ENCODE peak calls at places on chromosomes 2 and 18, in ten cellular contexts. One of them, this sample, is unnamed.

GRCh38 chr2:88561646-88562388 is 65.4 kb downstream of the EIF2AK3 start:
- DNase-seq in astrocyte of the spinal cord: no peak
- DNase-seq in brain microvascular endothelial cell: no peak
- DNase-seq in stomach: no peak
- DNase-seq in OCI-LY7: no peak
- DNase-seq in choroid plexus epithelial cell: no peak
- DNase-seq in effector memory CD4-positive, alpha-beta T cell: no peak
- DNase-seq in lung: no peak
- DNase-seq in AG04449: no peak
- DNase-seq in heart left ventricle: no peak
- DNase-seq in this sample: peak

GRCh38 chr18:62282188-62282629 is 42.9 kb upstream of the TNFRSF11A start:
- DNase-seq in astrocyte of the spinal cord: peak
- DNase-seq in brain microvascular endothelial cell: peak
- DNase-seq in stomach: no peak
- DNase-seq in OCI-LY7: no peak
- DNase-seq in choroid plexus epithelial cell: peak
- DNase-seq in effector memory CD4-positive, alpha-beta T cell: no peak
- DNase-seq in lung: no peak
- DNase-seq in AG04449: peak
- DNase-seq in heart left ventricle: no peak
- DNase-seq in this sample: no peak

GRCh38 chr2:212672186-212672585 is 133.6 kb upstream of the ERBB4 start:
- DNase-seq in astrocyte of the spinal cord: no peak
- DNase-seq in brain microvascular endothelial cell: no peak
- DNase-seq in stomach: no peak
- DNase-seq in OCI-LY7: no peak
- DNase-seq in choroid plexus epithelial cell: no peak
- DNase-seq in effector memory CD4-positive, alpha-beta T cell: no peak
- DNase-seq in lung: no peak
- DNase-seq in AG04449: no peak
- DNase-seq in heart left ventricle: no peak
- DNase-seq in this sample: no peak

GRCh38 chr2:151111599-151112278 is 149.9 kb downstream of the RBM43 start:
- DNase-seq in astrocyte of the spinal cord: peak
- DNase-seq in brain microvascular endothelial cell: peak
- DNase-seq in stomach: no peak
- DNase-seq in OCI-LY7: no peak
- DNase-seq in choroid plexus epithelial cell: peak
- DNase-seq in effector memory CD4-positive, alpha-beta T cell: no peak
- DNase-seq in lung: no peak
- DNase-seq in AG04449: peak
- DNase-seq in heart left ventricle: no peak
- DNase-seq in this sample: no peak

GRCh38 chr2:184597571-184597980 is 753 bp upstream of the ZNF804A start:
- DNase-seq in astrocyte of the spinal cord: peak
- DNase-seq in brain microvascular endothelial cell: peak
- DNase-seq in stomach: no peak
- DNase-seq in OCI-LY7: peak
- DNase-seq in choroid plexus epithelial cell: peak
- DNase-seq in effector memory CD4-positive, alpha-beta T cell: no peak
- DNase-seq in lung: peak
- DNase-seq in AG04449: no peak
- DNase-seq in heart left ventricle: no peak
- DNase-seq in this sample: no peak

GRCh38 chr18:32714571-32715148 is 58.2 kb downstream of the KLHL14 start:
- DNase-seq in astrocyte of the spinal cord: peak
- DNase-seq in brain microvascular endothelial cell: peak
- DNase-seq in stomach: peak
- DNase-seq in OCI-LY7: peak
- DNase-seq in choroid plexus epithelial cell: peak
- DNase-seq in effector memory CD4-positive, alpha-beta T cell: no peak
- DNase-seq in lung: peak
- DNase-seq in AG04449: peak
- DNase-seq in heart left ventricle: no peak
- DNase-seq in this sample: peak

GRCh38 chr2:138632066-138632465 is 130.5 kb downstream of the SPOPL start:
- DNase-seq in astrocyte of the spinal cord: peak
- DNase-seq in brain microvascular endothelial cell: peak
- DNase-seq in stomach: no peak
- DNase-seq in OCI-LY7: no peak
- DNase-seq in choroid plexus epithelial cell: peak
- DNase-seq in effector memory CD4-positive, alpha-beta T cell: no peak
- DNase-seq in lung: no peak
- DNase-seq in AG04449: peak
- DNase-seq in heart left ventricle: no peak
- DNase-seq in this sample: no peak

GRCh38 chr2:132668986-132669853 is 785 bp downstream of the LYPD1 start:
- DNase-seq in astrocyte of the spinal cord: peak
- DNase-seq in brain microvascular endothelial cell: no peak
- DNase-seq in stomach: no peak
- DNase-seq in OCI-LY7: no peak
- DNase-seq in choroid plexus epithelial cell: no peak
- DNase-seq in effector memory CD4-positive, alpha-beta T cell: no peak
- DNase-seq in lung: no peak
- DNase-seq in AG04449: no peak
- DNase-seq in heart left ventricle: no peak
- DNase-seq in this sample: no peak

GRCh38 chr2:20446280-20446916 is 476 bp upstream of the RHOB start:
- DNase-seq in astrocyte of the spinal cord: no peak
- DNase-seq in brain microvascular endothelial cell: peak
- DNase-seq in stomach: peak
- DNase-seq in OCI-LY7: no peak
- DNase-seq in choroid plexus epithelial cell: no peak
- DNase-seq in effector memory CD4-positive, alpha-beta T cell: no peak
- DNase-seq in lung: no peak
- DNase-seq in AG04449: no peak
- DNase-seq in heart left ventricle: peak
- DNase-seq in this sample: no peak

GRCh38 chr2:20443276-20443920 is 3.5 kb upstream of the RHOB start:
- DNase-seq in astrocyte of the spinal cord: peak
- DNase-seq in brain microvascular endothelial cell: no peak
- DNase-seq in stomach: peak
- DNase-seq in OCI-LY7: peak
- DNase-seq in choroid plexus epithelial cell: peak
- DNase-seq in effector memory CD4-positive, alpha-beta T cell: no peak
- DNase-seq in lung: peak
- DNase-seq in AG04449: no peak
- DNase-seq in heart left ventricle: peak
- DNase-seq in this sample: no peak

GRCh38 chr2:20444113-20444992 is 2.5 kb upstream of the RHOB start:
- DNase-seq in astrocyte of the spinal cord: peak
- DNase-seq in brain microvascular endothelial cell: peak
- DNase-seq in stomach: peak
- DNase-seq in OCI-LY7: no peak
- DNase-seq in choroid plexus epithelial cell: peak
- DNase-seq in effector memory CD4-positive, alpha-beta T cell: no peak
- DNase-seq in lung: no peak
- DNase-seq in AG04449: no peak
- DNase-seq in heart left ventricle: peak
- DNase-seq in this sample: no peak

GRCh38 chr2:20446917-20447436 is at the start of gene RHOB:
- DNase-seq in astrocyte of the spinal cord: peak
- DNase-seq in brain microvascular endothelial cell: peak
- DNase-seq in stomach: peak
- DNase-seq in OCI-LY7: peak
- DNase-seq in choroid plexus epithelial cell: peak
- DNase-seq in effector memory CD4-positive, alpha-beta T cell: peak
- DNase-seq in lung: peak
- DNase-seq in AG04449: peak
- DNase-seq in heart left ventricle: peak
- DNase-seq in this sample: peak

DNA sequence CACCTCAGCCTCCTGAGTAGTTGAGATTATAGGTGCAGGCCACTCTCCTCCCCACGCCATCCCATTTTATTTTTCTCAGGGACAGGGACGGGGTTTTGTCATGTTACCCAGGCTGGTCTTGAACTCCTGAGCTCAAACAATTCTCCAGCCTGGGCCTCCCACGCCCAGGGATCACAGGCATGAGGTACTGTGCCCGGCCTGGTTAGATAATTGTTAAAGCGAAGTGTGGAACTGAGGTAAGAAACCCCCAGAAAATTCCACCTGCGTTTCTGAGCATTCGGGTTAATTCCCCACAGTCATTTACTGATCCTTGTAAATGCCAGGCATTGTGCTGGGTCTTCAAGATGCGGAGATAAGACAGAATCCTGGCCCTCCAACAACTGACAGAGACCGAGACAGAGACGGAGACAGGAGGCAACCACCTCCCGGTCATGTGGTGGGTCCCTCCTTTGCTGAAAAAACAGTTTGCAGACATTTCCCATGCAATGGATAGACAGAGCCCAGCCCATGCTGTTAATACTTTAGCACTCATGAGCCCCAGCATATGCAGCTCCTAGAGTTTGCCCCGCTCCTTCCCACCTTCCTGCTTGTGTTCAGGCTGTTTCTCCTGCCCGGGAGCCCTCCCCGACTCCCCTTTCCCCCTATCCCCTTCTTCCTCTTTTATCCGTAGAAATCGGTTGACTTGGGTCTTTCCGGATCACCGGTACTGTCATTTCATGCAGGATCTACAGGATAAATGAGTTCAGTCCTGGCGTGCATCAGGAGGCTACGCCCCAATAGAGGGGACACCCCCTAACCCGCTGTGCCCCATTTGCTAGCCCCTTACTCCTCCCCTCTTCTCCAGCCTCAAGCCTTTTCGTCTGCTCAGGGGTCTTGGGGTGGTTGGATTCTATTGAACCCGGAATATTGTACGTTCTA is 1.6 kb upstream of the RHOB start:
- DNase-seq in astrocyte of the spinal cord: no peak
- DNase-seq in brain microvascular endothelial cell: no peak
- DNase-seq in stomach: peak
- DNase-seq in OCI-LY7: no peak
- DNase-seq in choroid plexus epithelial cell: no peak
- DNase-seq in effector memory CD4-positive, alpha-beta T cell: no peak
- DNase-seq in lung: no peak
- DNase-seq in AG04449: no peak
- DNase-seq in heart left ventricle: peak
- DNase-seq in this sample: no peak
- H3K4me3 ChIP-seq in astrocyte of the spinal cord: no peak
- H3K4me3 ChIP-seq in brain microvascular endothelial cell: no peak
- H3K4me3 ChIP-seq in stomach: peak
- H3K4me3 ChIP-seq in OCI-LY7: no peak
- H3K4me3 ChIP-seq in choroid plexus epithelial cell: no peak
- H3K4me3 ChIP-seq in effector memory CD4-positive, alpha-beta T cell: no peak
- H3K4me3 ChIP-seq in lung: no peak
- H3K4me3 ChIP-seq in AG04449: no peak
- H3K4me3 ChIP-seq in heart left ventricle: peak
- H3K4me3 ChIP-seq in this sample: no peak

DNA sequence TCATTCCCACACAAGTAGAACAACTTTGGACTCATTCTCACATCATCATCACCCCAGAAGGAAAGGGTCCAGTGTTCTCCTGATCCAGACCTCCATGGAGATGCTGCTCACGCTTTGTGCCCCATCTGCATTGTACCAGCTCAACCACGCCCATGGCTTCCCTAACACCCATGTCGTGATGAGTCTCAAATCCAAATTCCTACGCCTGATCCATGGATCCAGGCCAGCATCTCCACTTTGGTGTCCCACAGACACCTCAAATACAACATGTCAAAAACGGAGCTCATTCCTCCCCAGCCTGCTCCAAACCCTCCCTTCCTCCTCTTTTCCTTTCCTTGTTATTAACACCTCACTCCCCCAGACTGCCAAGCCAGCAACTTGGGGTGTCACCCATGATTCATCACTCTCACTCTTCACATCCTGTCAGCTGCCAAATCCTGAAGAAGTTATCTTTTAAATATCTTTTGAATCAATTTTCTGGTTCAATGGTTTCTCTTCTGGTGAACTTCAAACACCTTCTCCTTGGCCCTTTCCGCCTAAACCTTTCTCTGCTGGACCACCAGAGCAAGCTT is 30.2 kb upstream of the FAM124B start:
- DNase-seq in astrocyte of the spinal cord: no peak
- DNase-seq in brain microvascular endothelial cell: no peak
- DNase-seq in stomach: no peak
- DNase-seq in OCI-LY7: no peak
- DNase-seq in choroid plexus epithelial cell: no peak
- DNase-seq in effector memory CD4-positive, alpha-beta T cell: no peak
- DNase-seq in lung: no peak
- DNase-seq in AG04449: no peak
- DNase-seq in heart left ventricle: no peak
- DNase-seq in this sample: no peak
- H3K4me3 ChIP-seq in astrocyte of the spinal cord: no peak
- H3K4me3 ChIP-seq in brain microvascular endothelial cell: no peak
- H3K4me3 ChIP-seq in stomach: no peak
- H3K4me3 ChIP-seq in OCI-LY7: no peak
- H3K4me3 ChIP-seq in choroid plexus epithelial cell: no peak
- H3K4me3 ChIP-seq in effector memory CD4-positive, alpha-beta T cell: no peak
- H3K4me3 ChIP-seq in lung: no peak
- H3K4me3 ChIP-seq in AG04449: no peak
- H3K4me3 ChIP-seq in heart left ventricle: no peak
- H3K4me3 ChIP-seq in this sample: no peak

GRCh38 chr18:50444539-50444938 is 69.7 kb downstream of the SKA1 start:
- DNase-seq in astrocyte of the spinal cord: no peak
- DNase-seq in brain microvascular endothelial cell: no peak
- DNase-seq in stomach: no peak
- DNase-seq in OCI-LY7: no peak
- DNase-seq in choroid plexus epithelial cell: no peak
- DNase-seq in effector memory CD4-positive, alpha-beta T cell: no peak
- DNase-seq in lung: no peak
- DNase-seq in AG04449: no peak
- DNase-seq in heart left ventricle: no peak
- DNase-seq in this sample: no peak
- H3K4me3 ChIP-seq in astrocyte of the spinal cord: no peak
- H3K4me3 ChIP-seq in brain microvascular endothelial cell: no peak
- H3K4me3 ChIP-seq in stomach: no peak
- H3K4me3 ChIP-seq in OCI-LY7: no peak
- H3K4me3 ChIP-seq in choroid plexus epithelial cell: no peak
- H3K4me3 ChIP-seq in effector memory CD4-positive, alpha-beta T cell: no peak
- H3K4me3 ChIP-seq in lung: no peak
- H3K4me3 ChIP-seq in AG04449: no peak
- H3K4me3 ChIP-seq in heart left ventricle: no peak
- H3K4me3 ChIP-seq in this sample: no peak

GRCh38 chr2:286774-287392 is 1.0 kb downstream of the ALKAL2 start:
- DNase-seq in astrocyte of the spinal cord: no peak
- DNase-seq in brain microvascular endothelial cell: no peak
- DNase-seq in stomach: no peak
- DNase-seq in OCI-LY7: no peak
- DNase-seq in choroid plexus epithelial cell: peak
- DNase-seq in effector memory CD4-positive, alpha-beta T cell: no peak
- DNase-seq in lung: no peak
- DNase-seq in AG04449: no peak
- DNase-seq in heart left ventricle: no peak
- DNase-seq in this sample: no peak

GRCh38 chr2:288002-288742 is at the start of gene ALKAL2:
- DNase-seq in astrocyte of the spinal cord: no peak
- DNase-seq in brain microvascular endothelial cell: no peak
- DNase-seq in stomach: peak
- DNase-seq in OCI-LY7: no peak
- DNase-seq in choroid plexus epithelial cell: no peak
- DNase-seq in effector memory CD4-positive, alpha-beta T cell: no peak
- DNase-seq in lung: no peak
- DNase-seq in AG04449: no peak
- DNase-seq in heart left ventricle: no peak
- DNase-seq in this sample: no peak

GRCh38 chr2:288743-289361 is 961 bp upstream of the ALKAL2 start:
- DNase-seq in astrocyte of the spinal cord: no peak
- DNase-seq in brain microvascular endothelial cell: no peak
- DNase-seq in stomach: no peak
- DNase-seq in OCI-LY7: no peak
- DNase-seq in choroid plexus epithelial cell: no peak
- DNase-seq in effector memory CD4-positive, alpha-beta T cell: no peak
- DNase-seq in lung: no peak
- DNase-seq in AG04449: no peak
- DNase-seq in heart left ventricle: no peak
- DNase-seq in this sample: no peak

GRCh38 chr2:285990-286389 is 1.9 kb downstream of the ALKAL2 start:
- DNase-seq in astrocyte of the spinal cord: no peak
- DNase-seq in brain microvascular endothelial cell: no peak
- DNase-seq in stomach: no peak
- DNase-seq in OCI-LY7: no peak
- DNase-seq in choroid plexus epithelial cell: no peak
- DNase-seq in effector memory CD4-positive, alpha-beta T cell: no peak
- DNase-seq in lung: no peak
- DNase-seq in AG04449: no peak
- DNase-seq in heart left ventricle: no peak
- DNase-seq in this sample: no peak

DNA sequence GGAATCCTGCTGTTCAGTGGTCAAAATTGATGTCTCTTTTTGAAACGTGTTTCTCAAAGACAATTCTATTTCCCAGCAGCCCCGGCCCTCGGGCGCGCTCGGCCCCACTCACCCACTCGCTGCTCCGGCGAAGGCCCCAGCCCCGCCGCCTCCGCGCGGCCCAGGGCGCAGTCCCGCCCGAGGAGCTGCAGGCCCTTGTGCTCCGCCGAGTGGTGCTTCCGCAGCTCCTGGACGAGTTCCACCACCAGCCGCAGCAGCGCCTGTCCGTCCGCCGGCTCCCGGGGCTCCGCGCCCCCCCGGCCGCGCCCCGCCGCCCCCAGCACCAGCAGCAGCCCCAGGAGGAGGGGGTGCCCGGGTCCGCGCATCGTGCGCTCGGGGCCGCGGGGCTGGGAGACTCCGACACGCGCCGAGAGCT is 413 bp downstream of the ALKAL2 start:
- DNase-seq in astrocyte of the spinal cord: peak
- DNase-seq in brain microvascular endothelial cell: no peak
- DNase-seq in stomach: peak
- DNase-seq in OCI-LY7: no peak
- DNase-seq in choroid plexus epithelial cell: peak
- DNase-seq in effector memory CD4-positive, alpha-beta T cell: no peak
- DNase-seq in lung: no peak
- DNase-seq in AG04449: no peak
- DNase-seq in heart left ventricle: peak
- DNase-seq in this sample: no peak
- H3K4me3 ChIP-seq in astrocyte of the spinal cord: no peak
- H3K4me3 ChIP-seq in brain microvascular endothelial cell: peak
- H3K4me3 ChIP-seq in stomach: peak
- H3K4me3 ChIP-seq in OCI-LY7: no peak
- H3K4me3 ChIP-seq in choroid plexus epithelial cell: peak
- H3K4me3 ChIP-seq in effector memory CD4-positive, alpha-beta T cell: no peak
- H3K4me3 ChIP-seq in lung: peak
- H3K4me3 ChIP-seq in AG04449: peak
- H3K4me3 ChIP-seq in heart left ventricle: peak
- H3K4me3 ChIP-seq in this sample: no peak

This sample was measured in GM12864.